ENCODE peak calls at places on chromosomes 16 and 17, in nine cellular contexts. U, G, D, M, N, R, A, H and E are unnamed samples.

GRCh38 chr17:51147641-51148040 is 5.7 kb upstream of the NME1 start:
- DNase-seq in U (no peak), G (no peak), D (peak; percentile 19), M (no peak), N (peak; percentile 29), R (no peak), A (no peak), H (no peak), E (no peak)

GRCh38 chr16:58459344-58460218 is 40.4 kb upstream of the NDRG4 start:
- DNase-seq in U (peak; percentile 60), G (peak; percentile 46), D (peak; percentile 34), M (no peak), N (peak; percentile 81), R (peak; percentile 9), A (no peak), H (no peak), E (no peak)

GRCh38 chr16:68065716-68066305 is 19.4 kb upstream of the NFATC3 start:
- DNase-seq in U (no peak), G (no peak), D (peak; percentile 92), M (no peak), N (peak; percentile 86), R (no peak), A (no peak), H (no peak), E (no peak)

GRCh38 chr17:59311051-59311468 is 20.4 kb upstream of the YPEL2 start:
- DNase-seq in U (no peak), G (no peak), D (peak; percentile 67), M (peak; percentile 83), N (no peak), R (no peak), A (peak; percentile 55), H (peak; percentile 43), E (no peak)

GRCh38 chr17:50556803-50557202 is 3.7 kb upstream of the CACNA1G start:
- DNase-seq in U (no peak), G (no peak), D (no peak), M (no peak), N (no peak), R (no peak), A (no peak), H (no peak), E (no peak)

GRCh38 chr17:79951361-79952264 is 84.1 kb downstream of the TBC1D16 start:
- DNase-seq in U (no peak), G (peak; percentile 47), D (peak; percentile 94), M (peak; percentile 58), N (peak; percentile 94), R (no peak), A (peak; percentile 62), H (no peak), E (no peak)

GRCh38 chr16:78973041-78973440 is 627.5 kb downstream of the MAF start:
- DNase-seq in U (no peak), G (no peak), D (peak; percentile 0), M (no peak), N (no peak), R (no peak), A (no peak), H (no peak), E (no peak)

GRCh38 chr17:77794846-77795245 is 163.7 kb upstream of the TNRC6C start:
- DNase-seq in U (no peak), G (no peak), D (no peak), M (no peak), N (no peak), R (no peak), A (no peak), H (no peak), E (no peak)

GRCh38 chr16:27721548-27722265 is 171.8 kb downstream of the KATNIP start:
- DNase-seq in U (no peak), G (no peak), D (peak; percentile 100), M (peak; percentile 71), N (peak; percentile 25), R (no peak), A (peak; percentile 28), H (no peak), E (no peak)

GRCh38 chr16:87619360-87620200 is 17.3 kb downstream of the JPH3 start:
- DNase-seq in U (no peak), G (no peak), D (no peak), M (no peak), N (no peak), R (no peak), A (no peak), H (no peak), E (no peak)

GRCh38 chr16:85490971-85491771 is 122.0 kb upstream of the GSE1 start:
- DNase-seq in U (peak; percentile 41), G (no peak), D (peak; percentile 11), M (peak; percentile 42), N (no peak), R (peak; percentile 7), A (no peak), H (peak; percentile 54), E (peak; percentile 65)

GRCh38 chr17:63113167-63113566 is 147.1 kb downstream of the TANC2 start:
- DNase-seq in U (no peak), G (no peak), D (peak; percentile 17), M (peak; percentile 8), N (no peak), R (no peak), A (no peak), H (no peak), E (no peak)

GRCh38 chr17:42472709-42473521 is 14.2 kb downstream of the ATP6V0A1 start:
- DNase-seq in U (no peak), G (no peak), D (peak; percentile 62), M (no peak), N (peak; percentile 89), R (no peak), A (no peak), H (no peak), E (no peak)

GRCh38 chr16:50269769-50270509 is 3.6 kb downstream of the ADCY7 start:
- DNase-seq in U (no peak), G (no peak), D (no peak), M (no peak), N (no peak), R (no peak), A (no peak), H (no peak), E (no peak)

GRCh38 chr16:2143874-2144485 is 4.4 kb upstream of the RAB26 start:
- DNase-seq in U (no peak), G (no peak), D (no peak), M (no peak), N (no peak), R (no peak), A (no peak), H (no peak), E (no peak)

GRCh38 chr16:9151597-9151996 is 60.2 kb downstream of the HAPSTR1 start:
- DNase-seq in U (no peak), G (no peak), D (no peak), M (peak; percentile 24), N (peak; percentile 14), R (no peak), A (no peak), H (no peak), E (no peak)

GRCh38 chr16:83420206-83420760 is 387.5 kb upstream of the HSBP1 start:
- DNase-seq in U (no peak), G (no peak), D (peak; percentile 69), M (no peak), N (peak; percentile 44), R (no peak), A (no peak), H (peak; percentile 22), E (no peak)

GRCh38 chr16:78428193-78428592 is 328.7 kb downstream of the WWOX start:
- DNase-seq in U (no peak), G (no peak), D (no peak), M (no peak), N (no peak), R (no peak), A (no peak), H (peak; percentile 4), E (no peak)

GRCh38 chr16:87086156-87086555 is 231.0 kb downstream of the C16orf95 start:
- DNase-seq in U (no peak), G (no peak), D (no peak), M (no peak), N (peak; percentile 89), R (no peak), A (no peak), H (no peak), E (no peak)

GRCh38 chr17:83073389-83074063 is 5.9 kb upstream of the METRNL start:
- DNase-seq in U (no peak), G (no peak), D (peak; percentile 26), M (peak; percentile 94), N (peak; percentile 58), R (no peak), A (no peak), H (no peak), E (no peak)